ENCODE peak calls at places on chromosomes 7 and 10, in eight cellular contexts. Q, N, X, V, K, E, R and Y are unnamed samples.

GRCh38 chr7:27031289-27032172 is 64.3 kb downstream of the HOXA1 start:
- DNase-seq in V (no peak), X (no peak), R (no peak), Q (no peak), K (peak), E (no peak), N (peak), Y (peak)

GRCh38 chr10:114650831-114651230 is 7.2 kb downstream of the ABLIM1 start:
- DNase-seq in N (no peak), V (no peak), K (no peak), E (no peak), X (no peak), R (no peak), Q (no peak), Y (no peak)

GRCh38 chr10:88411772-88412349 is 171.3 kb downstream of the RNLS start:
- DNase-seq in K (no peak), Q (no peak), X (no peak), R (no peak), V (no peak), E (no peak), N (no peak), Y (no peak)

GRCh38 chr10:470339-471003 is 219.0 kb downstream of the DIP2C start:
- DNase-seq in N (no peak), E (no peak), Q (no peak), X (no peak), K (peak), V (peak), R (peak), Y (no peak)

GRCh38 chr7:82443801-82444219 is 233 bp upstream of the CACNA2D1 start:
- DNase-seq in Q (peak), R (no peak), N (peak), K (no peak), V (peak), E (peak), X (no peak), Y (peak)

GRCh38 chr7:14836571-14837189 is 65.9 kb downstream of the DGKB start:
- DNase-seq in Q (no peak), V (no peak), E (no peak), R (no peak), N (peak), X (no peak), K (no peak), Y (peak)

GRCh38 chr7:128827248-128827958 is 2.8 kb upstream of the FLNC start:
- DNase-seq in E (no peak), N (no peak), R (no peak), V (no peak), K (no peak), Q (no peak), X (no peak), Y (peak)

GRCh38 chr7:91569702-91570457 is 305.6 kb downstream of the FZD1 start:
- DNase-seq in E (no peak), N (no peak), Q (no peak), V (no peak), R (no peak), X (no peak), K (no peak), Y (no peak)

GRCh38 chr10:101028446-101029244 is 2.3 kb downstream of the PDZD7 start:
- DNase-seq in R (no peak), Q (no peak), X (no peak), E (no peak), V (no peak), N (no peak), K (peak), Y (no peak)

GRCh38 chr10:30056281-30056680 is 3.1 kb downstream of the JCAD start:
- DNase-seq in X (no peak), K (no peak), E (no peak), Q (no peak), V (no peak), R (no peak), N (no peak), Y (no peak)

GRCh38 chr7:68246189-68246633 is 1249.6 kb downstream of the TYW1 start:
- DNase-seq in V (no peak), E (no peak), X (no peak), N (no peak), K (no peak), R (no peak), Q (no peak), Y (no peak)

GRCh38 chr7:85104432-85105205 is 82.2 kb downstream of the SEMA3D start:
- DNase-seq in Q (no peak), E (no peak), K (peak), R (no peak), N (no peak), V (no peak), X (no peak), Y (peak)

GRCh38 chr10:73981812-73982211 is 16.1 kb upstream of the VCL start:
- DNase-seq in Q (no peak), R (no peak), E (no peak), V (no peak), K (no peak), N (no peak), X (no peak), Y (no peak)

GRCh38 chr7:154837622-154838021 is 165.3 kb downstream of the PAXIP1 start:
- DNase-seq in Q (no peak), N (no peak), R (no peak), X (no peak), E (no peak), K (no peak), V (no peak), Y (no peak)

GRCh38 chr7:140506788-140507464 is 27.6 kb upstream of the MKRN1 start:
- DNase-seq in V (no peak), X (peak), E (no peak), K (no peak), Q (no peak), N (peak), R (no peak), Y (peak)

GRCh38 chr7:104901239-104901638 is 112.8 kb upstream of the KMT2E start:
- DNase-seq in E (no peak), K (no peak), V (no peak), R (no peak), Q (no peak), N (no peak), X (no peak), Y (no peak)

GRCh38 chr7:132393789-132394261 is 182.4 kb downstream of the PLXNA4 start:
- DNase-seq in X (peak), K (no peak), N (no peak), R (no peak), E (peak), V (peak), Q (no peak), Y (no peak)

GRCh38 chr10:52216852-52217251 is 97.2 kb upstream of the DKK1 start:
- DNase-seq in N (peak), E (peak), R (no peak), V (no peak), X (no peak), K (peak), Q (no peak), Y (peak)